ENCODE peak calls at places on chromosomes 7 and 10, in four cellular contexts. Q, J, K and A are unnamed samples.

GRCh38 chr7:42617781-42618457 is 294.0 kb downstream of the C7orf25 start:
- DNase-seq in Q (no peak), K (no peak), J (no peak), A (no peak)

GRCh38 chr7:70183278-70183677 is 585.0 kb downstream of the AUTS2 start:
- DNase-seq in Q (no peak), K (peak; percentile 78), J (no peak), A (no peak)

GRCh38 chr10:119139464-119140067 is 25.9 kb downstream of the SFXN4 start:
- DNase-seq in J (peak; percentile 67), Q (peak; percentile 39), K (no peak), A (no peak)

GRCh38 chr10:114856544-114857287 is 35.1 kb downstream of the FHIP2A start:
- DNase-seq in J (no peak), K (no peak), Q (no peak), A (no peak)

GRCh38 chr10:73043766-73044377 is 52.8 kb downstream of the P4HA1 start:
- DNase-seq in Q (no peak), J (no peak), K (no peak), A (no peak)

GRCh38 chr7:131098527-131098926 is 229.1 kb upstream of the MKLN1 start:
- DNase-seq in Q (no peak), J (no peak), K (no peak), A (no peak)

GRCh38 chr7:33903770-33904679 is 1.3 kb upstream of the BMPER start:
- DNase-seq in K (no peak), J (no peak), Q (peak; percentile 53), A (no peak)

GRCh38 chr10:98534046-98534445 is 87.3 kb upstream of the HPS1 start:
- DNase-seq in Q (no peak), J (no peak), K (no peak), A (no peak)

GRCh38 chr7:47950714-47951113 is 2.4 kb upstream of the PKD1L1 start:
- DNase-seq in K (no peak), J (no peak), Q (no peak), A (no peak)

GRCh38 chr7:139481364-139481763 is 2.1 kb downstream of the KLRG2 start:
- DNase-seq in J (no peak), Q (no peak), K (no peak), A (no peak)

GRCh38 chr7:80453699-80454340 is 58.0 kb downstream of the GNAT3 start:
- DNase-seq in K (peak; percentile 54), J (peak; percentile 19), Q (peak; percentile 31), A (no peak)

GRCh38 chr7:69790915-69791473 is 192.7 kb downstream of the AUTS2 start:
- DNase-seq in K (peak; percentile 93), J (no peak), Q (no peak), A (no peak)

GRCh38 chr10:85643839-85644525 is 722.6 kb downstream of the GRID1 start:
- DNase-seq in K (no peak), J (no peak), Q (no peak), A (no peak)

GRCh38 chr10:17229717-17229966 is 1.6 kb downstream of the VIM start:
- DNase-seq in Q (no peak), K (no peak), J (no peak), A (no peak)

GRCh38 chr10:69861251-69862240 is 59.8 kb downstream of the COL13A1 start:
- DNase-seq in K (no peak), J (no peak), Q (peak; percentile 19), A (no peak)

GRCh38 chr7:13903997-13904396 is 85.5 kb downstream of the ETV1 start:
- DNase-seq in Q (no peak), J (no peak), K (peak; percentile 32), A (no peak)

GRCh38 chr7:74587435-74588126 is 69.9 kb upstream of the GTF2I start:
- DNase-seq in Q (no peak), K (no peak), J (peak; percentile 52), A (peak; percentile 75)

GRCh38 chr10:6920072-6921019 is 340.3 kb upstream of the PRKCQ start:
- DNase-seq in Q (peak; percentile 81), K (peak; percentile 76), J (peak; percentile 95), A (peak; percentile 35)